ENCODE peak calls at places on chromosomes 13 and 19, in ten cellular contexts. G is body of pancreas, V is cardiac fibroblast, U is A549, I is AG04450, W is chondrocyte, M is endothelial cell, L is stomach, K is brain microvascular endothelial cell, Q is mesothelial cell of epicardium. Z is an unnamed sample.

GRCh38 chr13:42405665-42406390 is 133.9 kb downstream of the AKAP11 start:
- DNase-seq in G (no peak), W (no peak), L (no peak), M (no peak), I (no peak), K (peak; percentile 81), Q (no peak), V (peak; percentile 6), U (no peak), Z (no peak)

GRCh38 chr19:38277969-38278680 is 13.8 kb downstream of the SPINT2 start:
- DNase-seq in K (no peak), U (no peak), V (peak; percentile 91), M (no peak), Q (no peak), G (peak; percentile 51), I (no peak), W (no peak), L (peak; percentile 39), Z (peak; percentile 68)

GRCh38 chr19:48977061-48977460 is 12.0 kb downstream of the FTL start:
- DNase-seq in M (no peak), V (no peak), U (no peak), G (no peak), L (no peak), K (no peak), I (no peak), W (no peak), Q (no peak), Z (no peak)

GRCh38 chr13:44313674-44314073 is 60.0 kb upstream of the SERP2 start:
- DNase-seq in W (no peak), I (no peak), K (peak; percentile 87), U (peak; percentile 63), M (no peak), L (no peak), Q (no peak), G (no peak), V (peak; percentile 46), Z (no peak)

GRCh38 chr13:29754486-29754806 is 96.0 kb downstream of the UBL3 start:
- DNase-seq in V (peak; percentile 24), U (peak; percentile 60), W (no peak), L (no peak), G (no peak), Q (no peak), M (no peak), I (no peak), K (peak; percentile 45), Z (no peak)

GRCh38 chr19:13031917-13032623 is 36.8 kb downstream of the NFIX start:
- DNase-seq in G (no peak), Q (no peak), K (no peak), L (no peak), U (no peak), I (no peak), M (no peak), V (peak; percentile 32), W (no peak), Z (no peak)

GRCh38 chr19:6825076-6825774 is 52.7 kb downstream of the VAV1 start:
- DNase-seq in M (no peak), G (no peak), Q (no peak), L (no peak), K (no peak), V (no peak), W (peak; percentile 55), U (no peak), I (no peak), Z (no peak)

GRCh38 chr13:100534911-100535310 is 53.7 kb downstream of the GGACT start:
- DNase-seq in U (no peak), V (no peak), K (no peak), I (no peak), Q (no peak), L (no peak), W (no peak), M (no peak), G (peak; percentile 75), Z (no peak)

GRCh38 chr13:110957181-110957884 is 42.5 kb upstream of the ANKRD10 start:
- DNase-seq in V (peak; percentile 35), G (no peak), K (no peak), M (peak; percentile 31), Q (no peak), U (peak; percentile 32), W (no peak), I (no peak), L (no peak), Z (no peak)
- TF ChIP-seq CTCF in V (peak; percentile 8), G (no peak), K (peak; percentile 49), M (peak; percentile 53), Q (no peak), U (no peak), W (peak; percentile 64), I (peak; percentile 45), L (no peak), Z (peak; percentile 17)

GRCh38 chr13:45950343-45950995 is 98.9 kb upstream of the SIAH3 start:
- DNase-seq in G (no peak), W (no peak), L (no peak), Q (no peak), I (no peak), U (no peak), V (peak; percentile 13), M (no peak), K (no peak), Z (no peak)

GRCh38 chr13:45951724-45952123 is 100.2 kb upstream of the SIAH3 start:
- DNase-seq in Q (no peak), I (no peak), K (no peak), U (no peak), G (no peak), W (no peak), L (no peak), V (peak; percentile 7), M (no peak), Z (no peak)

GRCh38 chr13:45953082-45953481 is 99.5 kb downstream of the ZC3H13 start:
- DNase-seq in V (no peak), I (no peak), L (no peak), K (no peak), M (no peak), G (no peak), U (no peak), W (no peak), Q (no peak), Z (no peak)

GRCh38 chr13:45943965-45944364 is 92.4 kb upstream of the SIAH3 start:
- DNase-seq in Q (no peak), K (no peak), L (no peak), M (no peak), G (no peak), I (no peak), V (peak; percentile 46), W (no peak), U (no peak), Z (no peak)

DNA sequence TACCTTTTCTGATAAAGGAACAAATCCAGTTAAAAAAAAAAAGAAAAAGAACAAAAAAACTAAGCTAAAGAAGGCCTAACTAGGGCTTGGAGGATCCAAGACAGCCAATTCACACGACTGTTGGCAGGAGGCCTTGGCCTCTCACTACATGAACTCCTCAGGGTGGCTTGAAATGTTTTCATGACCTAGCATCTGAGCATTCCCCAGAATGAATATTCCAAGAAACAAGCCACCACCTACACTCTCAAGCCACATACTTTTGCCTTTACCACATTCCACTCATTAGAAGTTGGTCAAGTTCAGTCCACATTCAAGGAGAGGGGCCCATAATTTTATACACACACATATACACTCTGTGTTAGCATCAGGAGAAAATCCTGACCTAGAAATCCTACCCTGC is 97.6 kb upstream of the SIAH3 start:
- DNase-seq in G (no peak), V (peak; percentile 31), Q (no peak), I (no peak), K (no peak), W (no peak), M (no peak), L (no peak), U (no peak), Z (no peak)
- TF ChIP-seq CTCF in G (no peak), V (no peak), Q (no peak), I (no peak), K (no peak), W (no peak), M (no peak), L (no peak), U (no peak), Z (no peak)

GRCh38 chr13:23744315-23744714 is 144.9 kb downstream of the MIPEP start:
- DNase-seq in M (no peak), K (no peak), L (no peak), U (no peak), W (no peak), G (no peak), Q (no peak), I (no peak), V (no peak), Z (no peak)

GRCh38 chr13:23743717-23744116 is 145.5 kb downstream of the MIPEP start:
- DNase-seq in V (no peak), M (no peak), Q (no peak), K (no peak), U (peak; percentile 55), I (no peak), W (no peak), G (no peak), L (no peak), Z (no peak)

GRCh38 chr13:23740002-23740401 is 149.2 kb downstream of the MIPEP start:
- DNase-seq in Q (no peak), U (no peak), L (no peak), V (no peak), I (no peak), K (no peak), M (no peak), W (no peak), G (no peak), Z (no peak)

GRCh38 chr13:23743269-23743668 is 145.9 kb downstream of the MIPEP start:
- DNase-seq in V (no peak), G (no peak), L (no peak), I (no peak), Q (no peak), K (no peak), W (no peak), U (peak; percentile 41), M (no peak), Z (no peak)

DNA sequence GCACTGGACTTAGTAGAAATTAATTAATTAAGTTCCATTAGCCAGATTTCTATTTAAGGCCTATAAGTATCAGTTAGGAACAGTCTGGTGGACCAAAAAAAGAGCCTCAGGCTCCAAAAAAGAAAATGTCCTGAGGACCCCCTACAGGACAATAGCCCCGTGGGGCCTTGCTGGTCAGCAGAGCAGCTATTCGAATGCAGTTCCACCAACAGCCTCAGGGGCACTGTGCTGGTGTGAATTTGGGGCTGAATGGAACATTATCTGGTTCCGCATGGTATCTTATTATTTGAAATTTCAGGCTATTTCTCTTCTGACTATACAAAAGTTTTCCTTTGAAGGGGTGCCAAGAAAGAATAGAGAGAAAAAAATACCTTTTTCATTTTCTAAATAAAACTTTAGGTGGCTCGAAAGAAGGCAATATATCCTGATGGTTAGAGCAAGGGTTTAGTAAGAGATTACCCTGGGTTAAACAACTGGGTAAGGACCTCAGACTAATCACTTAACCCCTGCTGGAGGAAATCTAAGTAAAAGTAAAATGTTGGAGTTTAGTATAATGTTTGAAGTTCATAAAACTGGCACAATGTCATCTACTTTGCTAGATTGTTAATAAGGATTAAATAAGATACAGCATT is 147.2 kb downstream of the MIPEP start:
- DNase-seq in K (no peak), L (no peak), W (no peak), U (peak; percentile 19), I (no peak), Q (no peak), M (peak; percentile 64), V (no peak), G (no peak), Z (no peak)
- TF ChIP-seq CTCF in K (peak; percentile 78), L (no peak), W (peak; percentile 71), U (peak; percentile 16), I (peak; percentile 51), Q (peak; percentile 57), M (peak; percentile 77), V (peak; percentile 63), G (peak; percentile 24), Z (peak; percentile 44)

GRCh38 chr19:37226248-37226647 is 8.2 kb downstream of the ZNF383 start:
- DNase-seq in V (no peak), W (no peak), Q (no peak), M (no peak), G (no peak), I (no peak), U (peak; percentile 35), K (no peak), L (no peak), Z (no peak)

GRCh38 chr19:37227996-37228395 is 10.0 kb downstream of the ZNF383 start:
- DNase-seq in W (no peak), L (no peak), M (peak; percentile 30), I (no peak), V (no peak), G (peak; percentile 18), Q (no peak), K (no peak), U (peak; percentile 57), Z (no peak)
- TF ChIP-seq CTCF in W (peak; percentile 62), L (no peak), M (peak; percentile 68), I (peak; percentile 49), V (peak; percentile 61), G (peak; percentile 42), Q (no peak), K (peak; percentile 75), U (peak; percentile 36), Z (peak; percentile 69)

Z was measured in left ventricle myocardium inferior.